ENCODE peak calls at places on chromosomes 7 and 10, in four cellular contexts. U is EL; E is GM04503; H is stimulated activated naive B cell treated with anti-CD40 and anti-IgM and Interleukin-4, amounts not matched to agents 10 μg/mL and 1 μg/mL and 100 μg/mL, for 72 hours. G is an unnamed sample.

GRCh38 chr10:34743804-34744203 is 71.3 kb downstream of the PARD3 start:
- DNase-seq in U (no peak), E (peak), H (no peak), G (peak)

GRCh38 chr7:92973293-92973731 is 136.9 kb upstream of the CDK6 start:
- DNase-seq in H (no peak), E (no peak), U (peak), G (peak)

GRCh38 chr10:29951441-29951931 is 107.9 kb downstream of the JCAD start:
- DNase-seq in H (no peak), U (no peak), E (no peak), G (no peak)

GRCh38 chr10:5625992-5626777 is 40.2 kb downstream of the ASB13 start:
- DNase-seq in H (no peak), U (peak), E (no peak), G (no peak)

GRCh38 chr10:6083523-6084475 is 5.0 kb upstream of the RBM17 start:
- DNase-seq in U (peak), E (no peak), H (no peak), G (peak)

GRCh38 chr7:148238926-148239325 is 351.6 kb upstream of the C7orf33 start:
- DNase-seq in E (no peak), H (no peak), U (no peak), G (no peak)

GRCh38 chr7:75905785-75906604 is 9.0 kb upstream of the POR start:
- DNase-seq in U (peak), H (no peak), E (peak), G (peak)

GRCh38 chr7:140033779-140034363 is 28.9 kb downstream of the PARP12 start:
- DNase-seq in U (no peak), E (no peak), H (no peak), G (peak)

G was measured in GM23248.